ENCODE peak calls at places on chromosomes 2 and 18, in five cellular contexts. One of them, this sample, is unnamed.

GRCh38 chr2:215486973-215487372 is 51.1 kb upstream of the FN1 start:
- DNase-seq in adrenal gland: no peak
- DNase-seq in transverse colon: no peak
- DNase-seq in K562: no peak
- DNase-seq in heart left ventricle: no peak
- DNase-seq in this sample: no peak

GRCh38 chr18:47149457-47150028 is 757 bp downstream of the HDHD2 start:
- DNase-seq in adrenal gland: no peak
- DNase-seq in heart left ventricle: no peak
- DNase-seq in K562: peak
- DNase-seq in transverse colon: no peak
- DNase-seq in this sample: peak

GRCh38 chr2:14677039-14677438 is 44.5 kb downstream of the LRATD1 start:
- DNase-seq in heart left ventricle: no peak
- DNase-seq in transverse colon: no peak
- DNase-seq in adrenal gland: no peak
- DNase-seq in K562: no peak
- DNase-seq in this sample: no peak

GRCh38 chr2:212173771-212174510 is 364.7 kb downstream of the ERBB4 start:
- DNase-seq in adrenal gland: no peak
- DNase-seq in heart left ventricle: no peak
- DNase-seq in transverse colon: no peak
- DNase-seq in K562: no peak
- DNase-seq in this sample: no peak

GRCh38 chr2:240126731-240127130 is 9.4 kb downstream of the COPS9 start:
- DNase-seq in heart left ventricle: no peak
- DNase-seq in transverse colon: no peak
- DNase-seq in K562: no peak
- DNase-seq in adrenal gland: no peak
- DNase-seq in this sample: no peak

GRCh38 chr2:20507166-20507692 is 60.4 kb downstream of the RHOB start:
- DNase-seq in adrenal gland: no peak
- DNase-seq in K562: peak
- DNase-seq in heart left ventricle: no peak
- DNase-seq in transverse colon: no peak
- DNase-seq in this sample: no peak

GRCh38 chr2:201955231-201955630 is 78.4 kb upstream of the FZD7 start:
- DNase-seq in K562: no peak
- DNase-seq in transverse colon: no peak
- DNase-seq in adrenal gland: no peak
- DNase-seq in heart left ventricle: no peak
- DNase-seq in this sample: no peak

GRCh38 chr2:240605867-240606743 is 19.2 kb upstream of the GPR35 start:
- DNase-seq in adrenal gland: peak
- DNase-seq in K562: no peak
- DNase-seq in heart left ventricle: no peak
- DNase-seq in transverse colon: no peak
- DNase-seq in this sample: no peak

GRCh38 chr2:60094450-60094929 is 459.0 kb downstream of the BCL11A start:
- DNase-seq in adrenal gland: no peak
- DNase-seq in heart left ventricle: peak
- DNase-seq in K562: no peak
- DNase-seq in transverse colon: peak
- DNase-seq in this sample: no peak

GRCh38 chr18:48404707-48405106 is 4.5 kb downstream of the ZBTB7C start:
- DNase-seq in adrenal gland: peak
- DNase-seq in heart left ventricle: no peak
- DNase-seq in transverse colon: no peak
- DNase-seq in K562: no peak
- DNase-seq in this sample: no peak

GRCh38 chr2:26542194-26542455 is 64.2 kb upstream of the OTOF start:
- DNase-seq in adrenal gland: no peak
- DNase-seq in K562: no peak
- DNase-seq in transverse colon: no peak
- DNase-seq in heart left ventricle: no peak
- DNase-seq in this sample: no peak

GRCh38 chr2:231034291-231034882 is 2.9 kb upstream of the C2orf72 start:
- DNase-seq in heart left ventricle: no peak
- DNase-seq in transverse colon: no peak
- DNase-seq in adrenal gland: no peak
- DNase-seq in K562: no peak
- DNase-seq in this sample: no peak

GRCh38 chr18:39969813-39970494 is 1985.1 kb upstream of the PIK3C3 start:
- DNase-seq in adrenal gland: no peak
- DNase-seq in transverse colon: no peak
- DNase-seq in K562: no peak
- DNase-seq in heart left ventricle: no peak
- DNase-seq in this sample: no peak

GRCh38 chr18:77081387-77081773 is 51.2 kb downstream of the MBP start:
- DNase-seq in adrenal gland: no peak
- DNase-seq in heart left ventricle: no peak
- DNase-seq in transverse colon: no peak
- DNase-seq in K562: no peak
- DNase-seq in this sample: no peak

GRCh38 chr2:151766421-151767153 is 32.3 kb upstream of the NEB start:
- DNase-seq in heart left ventricle: no peak
- DNase-seq in transverse colon: no peak
- DNase-seq in adrenal gland: no peak
- DNase-seq in K562: peak
- DNase-seq in this sample: peak

GRCh38 chr2:156385242-156385641 is 50.9 kb upstream of the GPD2 start:
- DNase-seq in transverse colon: no peak
- DNase-seq in heart left ventricle: no peak
- DNase-seq in K562: peak
- DNase-seq in adrenal gland: no peak
- DNase-seq in this sample: no peak

GRCh38 chr2:70938580-70938938 is 2.9 kb downstream of the ATP6V1B1 start:
- DNase-seq in K562: no peak
- DNase-seq in transverse colon: no peak
- DNase-seq in heart left ventricle: peak
- DNase-seq in adrenal gland: no peak
- DNase-seq in this sample: no peak

GRCh38 chr2:112916145-112916571 is 5.2 kb downstream of the IL37 start:
- DNase-seq in K562: no peak
- DNase-seq in heart left ventricle: no peak
- DNase-seq in transverse colon: no peak
- DNase-seq in adrenal gland: no peak
- DNase-seq in this sample: no peak

GRCh38 chr2:112835553-112836535 is 735 bp downstream of the IL1B start:
- DNase-seq in transverse colon: no peak
- DNase-seq in heart left ventricle: no peak
- DNase-seq in adrenal gland: no peak
- DNase-seq in K562: no peak
- DNase-seq in this sample: no peak

GRCh38 chr2:96565111-96565510 is 28.6 kb downstream of the ARID5A start:
- DNase-seq in heart left ventricle: no peak
- DNase-seq in K562: no peak
- DNase-seq in adrenal gland: no peak
- DNase-seq in transverse colon: no peak
- DNase-seq in this sample: no peak

GRCh38 chr2:75551434-75551833 is 9.3 kb downstream of the EVA1A start:
- DNase-seq in adrenal gland: no peak
- DNase-seq in K562: no peak
- DNase-seq in transverse colon: no peak
- DNase-seq in heart left ventricle: no peak
- DNase-seq in this sample: no peak

GRCh38 chr2:173136614-173137013 is 61.0 kb downstream of the MAP3K20 start:
- DNase-seq in heart left ventricle: no peak
- DNase-seq in adrenal gland: no peak
- DNase-seq in K562: no peak
- DNase-seq in transverse colon: no peak
- DNase-seq in this sample: no peak

GRCh38 chr2:133837441-133838090 is 269.3 kb upstream of the NCKAP5 start:
- DNase-seq in heart left ventricle: no peak
- DNase-seq in adrenal gland: no peak
- DNase-seq in K562: no peak
- DNase-seq in transverse colon: no peak
- DNase-seq in this sample: no peak

GRCh38 chr18:35717182-35717581 is 135.6 kb downstream of the GALNT1 start:
- DNase-seq in K562: no peak
- DNase-seq in heart left ventricle: no peak
- DNase-seq in adrenal gland: no peak
- DNase-seq in transverse colon: no peak
- DNase-seq in this sample: no peak

GRCh38 chr18:61334951-61335736 is 1.9 kb downstream of the CDH20 start:
- DNase-seq in adrenal gland: no peak
- DNase-seq in heart left ventricle: no peak
- DNase-seq in K562: no peak
- DNase-seq in transverse colon: no peak
- DNase-seq in this sample: no peak

GRCh38 chr2:226115832-226116200 is 683.8 kb downstream of the IRS1 start:
- DNase-seq in heart left ventricle: no peak
- DNase-seq in transverse colon: no peak
- DNase-seq in K562: no peak
- DNase-seq in adrenal gland: no peak
- DNase-seq in this sample: no peak

GRCh38 chr2:60998628-60999545 is 18.6 kb upstream of the PEX13 start:
- DNase-seq in transverse colon: no peak
- DNase-seq in adrenal gland: no peak
- DNase-seq in K562: peak
- DNase-seq in heart left ventricle: no peak
- DNase-seq in this sample: peak

GRCh38 chr2:10985260-10985659 is 73.5 kb downstream of the KCNF1 start:
- DNase-seq in transverse colon: no peak
- DNase-seq in heart left ventricle: no peak
- DNase-seq in K562: no peak
- DNase-seq in adrenal gland: no peak
- DNase-seq in this sample: no peak

GRCh38 chr2:27681844-27682243 is 18.2 kb downstream of the SLC4A1AP start:
- DNase-seq in adrenal gland: no peak
- DNase-seq in heart left ventricle: no peak
- DNase-seq in transverse colon: no peak
- DNase-seq in K562: no peak
- DNase-seq in this sample: peak

GRCh38 chr18:56021814-56022205 is 433.8 kb upstream of the TCF4 start:
- DNase-seq in transverse colon: no peak
- DNase-seq in adrenal gland: no peak
- DNase-seq in K562: no peak
- DNase-seq in heart left ventricle: no peak
- DNase-seq in this sample: no peak

GRCh38 chr2:20617892-20618467 is 32.9 kb downstream of the HS1BP3 start:
- DNase-seq in heart left ventricle: peak
- DNase-seq in adrenal gland: peak
- DNase-seq in transverse colon: peak
- DNase-seq in K562: peak
- DNase-seq in this sample: peak

GRCh38 chr2:134023854-134024253 is 230.0 kb upstream of the MGAT5 start:
- DNase-seq in transverse colon: no peak
- DNase-seq in adrenal gland: no peak
- DNase-seq in K562: no peak
- DNase-seq in heart left ventricle: no peak
- DNase-seq in this sample: no peak

GRCh38 chr2:168801961-168802824 is at the start of gene NOSTRIN:
- DNase-seq in heart left ventricle: peak
- DNase-seq in transverse colon: peak
- DNase-seq in K562: peak
- DNase-seq in adrenal gland: peak
- DNase-seq in this sample: peak

GRCh38 chr2:197383825-197384224 is 51.0 kb downstream of the SF3B1 start:
- DNase-seq in transverse colon: no peak
- DNase-seq in K562: peak
- DNase-seq in adrenal gland: no peak
- DNase-seq in heart left ventricle: no peak
- DNase-seq in this sample: peak

GRCh38 chr2:240846881-240847601 is 21.6 kb upstream of the AGXT start:
- DNase-seq in K562: no peak
- DNase-seq in adrenal gland: no peak
- DNase-seq in transverse colon: no peak
- DNase-seq in heart left ventricle: no peak
- DNase-seq in this sample: no peak

GRCh38 chr2:173898178-173898668 is 67.0 kb downstream of the SP3 start:
- DNase-seq in transverse colon: no peak
- DNase-seq in heart left ventricle: no peak
- DNase-seq in adrenal gland: no peak
- DNase-seq in K562: no peak
- DNase-seq in this sample: no peak

GRCh38 chr2:222514901-222515300 is 90.6 kb downstream of the SGPP2 start:
- DNase-seq in transverse colon: no peak
- DNase-seq in heart left ventricle: no peak
- DNase-seq in K562: no peak
- DNase-seq in adrenal gland: no peak
- DNase-seq in this sample: no peak

GRCh38 chr2:138829326-138829725 is 49.1 kb upstream of the NXPH2 start:
- DNase-seq in K562: peak
- DNase-seq in heart left ventricle: no peak
- DNase-seq in transverse colon: no peak
- DNase-seq in adrenal gland: peak
- DNase-seq in this sample: peak

GRCh38 chr2:38075436-38076249 is at the start of gene CYP1B1:
- DNase-seq in adrenal gland: peak
- DNase-seq in transverse colon: no peak
- DNase-seq in K562: no peak
- DNase-seq in heart left ventricle: peak
- DNase-seq in this sample: no peak

GRCh38 chr2:237500681-237501424 is 13.8 kb downstream of the MLPH start:
- DNase-seq in heart left ventricle: no peak
- DNase-seq in transverse colon: no peak
- DNase-seq in adrenal gland: no peak
- DNase-seq in K562: peak
- DNase-seq in this sample: no peak
- TF ChIP-seq POLR2A in heart left ventricle: no peak
- TF ChIP-seq POLR2A in transverse colon: no peak
- TF ChIP-seq POLR2A in adrenal gland: no peak
- TF ChIP-seq POLR2A in K562: no peak
- TF ChIP-seq POLR2A in this sample: no peak

DNA sequence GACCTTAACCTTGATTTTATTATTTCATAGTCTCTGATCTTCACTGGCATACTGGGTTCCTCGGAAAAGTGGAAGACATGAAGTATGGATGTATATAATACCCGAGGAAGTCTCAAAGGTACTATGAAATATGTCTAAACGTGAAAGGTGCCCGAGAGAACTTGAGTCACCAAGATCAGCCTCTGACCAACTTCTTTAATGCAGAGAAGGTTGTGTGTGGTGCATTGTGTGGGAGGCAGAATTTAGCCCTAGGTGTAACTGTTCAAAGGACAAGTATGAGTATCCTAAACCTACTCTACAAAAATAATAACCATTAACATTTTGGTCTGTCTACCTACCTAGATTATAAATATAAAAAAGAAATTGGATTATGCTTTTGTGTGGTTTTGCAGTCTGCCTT is 36.1 kb downstream of the OSBPL6 start:
- DNase-seq in transverse colon: no peak
- DNase-seq in heart left ventricle: no peak
- DNase-seq in K562: no peak
- DNase-seq in adrenal gland: no peak
- DNase-seq in this sample: no peak
- TF ChIP-seq POLR2A in transverse colon: no peak
- TF ChIP-seq POLR2A in heart left ventricle: no peak
- TF ChIP-seq POLR2A in K562: no peak
- TF ChIP-seq POLR2A in adrenal gland: no peak
- TF ChIP-seq POLR2A in this sample: no peak

GRCh38 chr2:54723300-54724149 is at the start of gene EML6:
- DNase-seq in K562: peak
- DNase-seq in adrenal gland: peak
- DNase-seq in heart left ventricle: peak
- DNase-seq in transverse colon: peak
- DNase-seq in this sample: peak
- TF ChIP-seq POLR2A in K562: no peak
- TF ChIP-seq POLR2A in adrenal gland: peak
- TF ChIP-seq POLR2A in heart left ventricle: peak
- TF ChIP-seq POLR2A in transverse colon: peak
- TF ChIP-seq POLR2A in this sample: no peak

GRCh38 chr2:88843061-88843460 is 151.6 kb downstream of the RPIA start:
- DNase-seq in heart left ventricle: no peak
- DNase-seq in K562: no peak
- DNase-seq in transverse colon: no peak
- DNase-seq in adrenal gland: no peak
- DNase-seq in this sample: no peak
- TF ChIP-seq POLR2A in heart left ventricle: no peak
- TF ChIP-seq POLR2A in K562: no peak
- TF ChIP-seq POLR2A in transverse colon: no peak
- TF ChIP-seq POLR2A in adrenal gland: no peak
- TF ChIP-seq POLR2A in this sample: no peak

This sample was measured in erythroblast.